ENCODE peak calls at places on chromosomes 1 and 21, in four cellular contexts. I is fibroblast of lung, X is K562, L is Karpas-422. R is an unnamed sample.

GRCh38 chr1:38958967-38959366 is 17.3 kb upstream of the RHBDL2 start:
- DNase-seq in I (peak), L (no peak), X (peak), R (no peak)

GRCh38 chr1:154586231-154586630 is 18.7 kb downstream of the CHRNB2 start:
- DNase-seq in L (no peak), I (peak), X (no peak), R (no peak)

GRCh38 chr1:234022302-234022701 is 117.8 kb downstream of the SLC35F3 start:
- DNase-seq in X (no peak), I (no peak), L (no peak), R (no peak)

GRCh38 chr1:42757892-42758275 is 8.9 kb downstream of the P3H1 start:
- DNase-seq in L (no peak), X (no peak), I (no peak), R (no peak)

GRCh38 chr21:30044447-30045064 is 104.8 kb upstream of the GRIK1 start:
- DNase-seq in L (peak), X (peak), I (peak), R (peak)

GRCh38 chr1:31501505-31501904 is 74.8 kb upstream of the TINAGL1 start:
- DNase-seq in L (no peak), X (no peak), I (no peak), R (no peak)

GRCh38 chr1:174626031-174627020 is 178.6 kb downstream of the GPR52 start:
- DNase-seq in X (no peak), I (peak), L (no peak), R (no peak)

GRCh38 chr1:212600980-212601379 is 7.6 kb upstream of the ATF3 start:
- DNase-seq in I (no peak), L (no peak), X (no peak), R (no peak)

GRCh38 chr1:36322786-36323635 is 434 bp downstream of the EVA1B start:
- DNase-seq in L (no peak), X (peak), I (peak), R (no peak)

GRCh38 chr1:197312163-197312562 is 44.1 kb downstream of the CRB1 start:
- DNase-seq in I (peak), X (no peak), L (no peak), R (no peak)

GRCh38 chr1:41498809-41499208 is 14.3 kb upstream of the EDN2 start:
- DNase-seq in I (peak), X (no peak), L (no peak), R (no peak)

GRCh38 chr1:47558601-47559593 is 121.1 kb downstream of the FOXD2 start:
- DNase-seq in X (no peak), L (no peak), I (no peak), R (no peak)

GRCh38 chr1:155226910-155227260 is 18.4 kb downstream of the MTX1 start:
- DNase-seq in L (peak), X (peak), I (peak), R (peak)

GRCh38 chr1:76203132-76203531 is 128.6 kb downstream of the ST6GALNAC3 start:
- DNase-seq in I (no peak), X (no peak), L (peak), R (no peak)

GRCh38 chr1:35833424-35833823 is 25.6 kb downstream of the AGO4 start:
- DNase-seq in I (no peak), L (no peak), X (no peak), R (no peak)

GRCh38 chr1:98323396-98323795 is 338.1 kb upstream of the SNX7 start:
- DNase-seq in L (no peak), X (no peak), I (peak), R (no peak)

GRCh38 chr1:4660917-4661594 is 6.6 kb downstream of the AJAP1 start:
- DNase-seq in X (no peak), I (no peak), L (no peak), R (no peak)

GRCh38 chr1:70754711-70755110 is 292.9 kb downstream of the PTGER3 start:
- DNase-seq in I (no peak), X (peak), L (no peak), R (no peak)

GRCh38 chr1:116754203-116754977 is at the start of gene CD2:
- DNase-seq in L (no peak), I (no peak), X (no peak), R (no peak)

GRCh38 chr1:209641216-209642181 is 10.7 kb downstream of the LAMB3 start:
- DNase-seq in X (no peak), L (no peak), I (peak), R (peak)

GRCh38 chr1:51644533-51645197 is 27.8 kb downstream of the OSBPL9 start:
- DNase-seq in L (no peak), I (peak), X (no peak), R (no peak)

GRCh38 chr1:91851130-91852010 is 34.6 kb downstream of the TGFBR3 start:
- DNase-seq in I (peak), L (no peak), X (no peak), R (no peak)

GRCh38 chr1:232728507-232729263 is 76.5 kb upstream of the MAP10 start:
- DNase-seq in L (no peak), X (no peak), I (peak), R (no peak)

GRCh38 chr1:39026947-39027507 is 877 bp downstream of the NDUFS5 start:
- DNase-seq in I (no peak), X (no peak), L (no peak), R (no peak)

GRCh38 chr1:180210008-180210555 is 20.0 kb upstream of the LHX4 start:
- DNase-seq in L (no peak), I (no peak), X (no peak), R (no peak)

GRCh38 chr1:154499446-154499845 is 2.6 kb upstream of the TDRD10 start:
- DNase-seq in X (no peak), I (no peak), L (no peak), R (no peak)

GRCh38 chr1:107124705-107125104 is 16.1 kb upstream of the NTNG1 start:
- DNase-seq in X (no peak), L (no peak), I (no peak), R (no peak)

GRCh38 chr1:63321061-63321787 is 1.1 kb upstream of the FOXD3 start:
- DNase-seq in X (no peak), I (no peak), L (no peak), R (no peak)

GRCh38 chr21:25283720-25284119 is 323.6 kb downstream of the MRPL39 start:
- DNase-seq in X (no peak), I (peak), L (peak), R (peak)

GRCh38 chr1:44500181-44501021 is 95.3 kb downstream of the RNF220 start:
- DNase-seq in I (peak), X (peak), L (no peak), R (no peak)

GRCh38 chr21:16116798-16117197 is 387.0 kb downstream of the USP25 start:
- DNase-seq in X (no peak), I (peak), L (no peak), R (no peak)

GRCh38 chr21:16115461-16115860 is 385.7 kb downstream of the USP25 start:
- DNase-seq in X (no peak), I (no peak), L (no peak), R (no peak)

GRCh38 chr21:16116067-16116466 is 386.3 kb downstream of the USP25 start:
- DNase-seq in X (no peak), L (no peak), I (no peak), R (no peak)

GRCh38 chr21:16117851-16118592 is 388.2 kb downstream of the USP25 start:
- DNase-seq in I (peak), L (no peak), X (no peak), R (no peak)

GRCh38 chr21:16117331-16117730 is 387.5 kb downstream of the USP25 start:
- DNase-seq in X (no peak), L (no peak), I (peak), R (no peak)
- H3K4me2 ChIP-seq in X (no peak), L (no peak), I (peak), R (no peak)

GRCh38 chr1:201487742-201488141 is 18.8 kb upstream of the PHLDA3 start:
- DNase-seq in L (no peak), X (no peak), I (no peak), R (no peak)
- H3K4me2 ChIP-seq in L (no peak), X (no peak), I (no peak), R (no peak)

GRCh38 chr1:247357062-247357780 is 25.6 kb upstream of the ZNF496 start:
- DNase-seq in X (no peak), I (peak), L (no peak), R (no peak)
- H3K4me2 ChIP-seq in X (no peak), I (peak), L (no peak), R (no peak)

GRCh38 chr1:78047131-78047530 is 1.4 kb downstream of the GIPC2 start:
- DNase-seq in I (no peak), L (no peak), X (no peak), R (no peak)
- H3K4me2 ChIP-seq in I (no peak), L (no peak), X (no peak), R (no peak)

GRCh38 chr21:36914244-36915013 is 52.0 kb downstream of the HLCS start:
- DNase-seq in L (no peak), I (no peak), X (no peak), R (no peak)
- H3K4me2 ChIP-seq in L (no peak), I (no peak), X (no peak), R (no peak)

GRCh38 chr1:156708245-156708661 is 2.9 kb upstream of the CRABP2 start:
- DNase-seq in L (no peak), X (no peak), I (no peak), R (no peak)

GRCh38 chr1:156709031-156709430 is 3.6 kb upstream of the CRABP2 start:
- DNase-seq in X (no peak), L (no peak), I (no peak), R (no peak)

GRCh38 chr1:156711011-156711817 is 5.8 kb upstream of the CRABP2 start:
- DNase-seq in L (no peak), X (no peak), I (peak), R (no peak)

GRCh38 chr1:156707486-156708244 is 2.3 kb upstream of the CRABP2 start:
- DNase-seq in X (no peak), I (peak), L (no peak), R (no peak)

DNA sequence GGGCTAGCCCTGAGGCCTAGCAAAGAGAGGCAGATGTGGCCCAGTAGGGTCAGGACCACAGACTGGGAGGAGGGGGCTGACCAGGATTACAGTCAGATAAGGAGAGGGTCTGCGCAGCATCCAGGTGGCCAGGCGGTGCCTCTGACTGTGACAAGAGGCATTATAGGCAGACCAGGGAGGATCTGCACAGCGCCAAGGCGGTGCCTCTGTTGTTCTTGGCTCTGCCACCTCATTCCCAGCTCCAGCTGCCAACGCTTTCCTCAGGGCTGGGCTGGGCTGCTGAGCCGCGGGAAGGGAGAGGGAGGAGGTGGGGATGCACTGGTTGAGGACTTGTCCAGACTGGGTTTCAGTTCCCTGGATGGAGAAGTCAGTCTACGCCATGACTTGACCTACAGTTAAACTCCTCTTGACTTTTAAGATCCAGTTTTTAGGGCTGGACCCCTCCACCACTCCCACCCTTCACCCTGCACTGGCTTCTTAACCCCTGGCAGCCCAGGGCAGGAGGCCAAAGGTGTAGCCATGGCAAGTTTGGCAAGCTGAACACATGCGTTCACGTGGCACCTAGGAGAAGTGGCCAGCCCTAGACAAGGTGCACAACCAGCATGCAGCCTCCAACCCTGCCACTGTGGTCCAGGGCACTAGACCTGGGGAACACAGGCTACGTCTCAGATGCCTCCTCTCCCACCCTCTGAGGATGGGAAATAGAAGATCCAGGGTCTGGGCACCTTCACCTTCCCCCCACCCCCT is 4.5 kb upstream of the CRABP2 start:
- DNase-seq in L (no peak), X (no peak), I (peak), R (no peak)
- H3K4me2 ChIP-seq in L (no peak), X (no peak), I (no peak), R (no peak)

R was measured in MM.1S.